ENCODE peak calls at places on chromosomes 7 and 10, in ten cellular contexts. A is cardiac muscle cell, E is tibial nerve, X is heart left ventricle, Z is IMR-90, T is RWPE1, U is PC-3, L is foreskin keratinocyte, P is left ventricle myocardium inferior, V is thoracic aorta. B is an unnamed sample.

GRCh38 chr10:35300063-35300699 is 36.1 kb upstream of the CCNY start:
- DNase-seq in A (no peak), E (peak), U (peak), L (peak), X (peak), Z (peak), V (peak), P (peak), T (peak), B (peak)

GRCh38 chr10:26483554-26483953 is 45.4 kb downstream of the APBB1IP start:
- DNase-seq in V (no peak), L (no peak), U (peak), E (no peak), T (no peak), A (no peak), X (no peak), Z (no peak), P (no peak), B (no peak)

GRCh38 chr7:41570766-41571165 is 132.1 kb downstream of the INHBA start:
- DNase-seq in L (no peak), E (no peak), X (no peak), U (no peak), T (no peak), Z (no peak), P (no peak), V (no peak), A (no peak), B (no peak)

GRCh38 chr7:29884399-29885272 is 78.3 kb downstream of the WIPF3 start:
- DNase-seq in X (no peak), T (peak), L (no peak), U (peak), A (no peak), P (no peak), E (no peak), Z (no peak), V (no peak), B (no peak)

GRCh38 chr10:20971901-20972300 is 74.8 kb upstream of the NEBL start:
- DNase-seq in P (no peak), U (no peak), V (no peak), A (no peak), T (no peak), E (no peak), Z (no peak), L (no peak), X (no peak), B (no peak)

GRCh38 chr10:112006407-112006806 is 177.2 kb downstream of the GPAM start:
- DNase-seq in T (no peak), A (no peak), Z (no peak), P (no peak), L (no peak), E (no peak), X (no peak), U (no peak), V (no peak), B (no peak)

GRCh38 chr7:131591674-131592328 is 35.4 kb upstream of the PODXL start:
- DNase-seq in U (no peak), X (no peak), A (peak), E (no peak), V (no peak), P (no peak), L (no peak), Z (no peak), T (no peak), B (no peak)

GRCh38 chr7:27178366-27178765 is 4.2 kb upstream of the HOXA10 start:
- DNase-seq in A (no peak), P (no peak), V (no peak), T (no peak), E (no peak), L (no peak), X (no peak), U (no peak), Z (no peak), B (no peak)

GRCh38 chr7:40147371-40148246 is 12.8 kb downstream of the SUGCT start:
- DNase-seq in X (no peak), A (no peak), Z (no peak), L (no peak), V (no peak), U (no peak), P (no peak), T (no peak), E (no peak), B (no peak)

DNA sequence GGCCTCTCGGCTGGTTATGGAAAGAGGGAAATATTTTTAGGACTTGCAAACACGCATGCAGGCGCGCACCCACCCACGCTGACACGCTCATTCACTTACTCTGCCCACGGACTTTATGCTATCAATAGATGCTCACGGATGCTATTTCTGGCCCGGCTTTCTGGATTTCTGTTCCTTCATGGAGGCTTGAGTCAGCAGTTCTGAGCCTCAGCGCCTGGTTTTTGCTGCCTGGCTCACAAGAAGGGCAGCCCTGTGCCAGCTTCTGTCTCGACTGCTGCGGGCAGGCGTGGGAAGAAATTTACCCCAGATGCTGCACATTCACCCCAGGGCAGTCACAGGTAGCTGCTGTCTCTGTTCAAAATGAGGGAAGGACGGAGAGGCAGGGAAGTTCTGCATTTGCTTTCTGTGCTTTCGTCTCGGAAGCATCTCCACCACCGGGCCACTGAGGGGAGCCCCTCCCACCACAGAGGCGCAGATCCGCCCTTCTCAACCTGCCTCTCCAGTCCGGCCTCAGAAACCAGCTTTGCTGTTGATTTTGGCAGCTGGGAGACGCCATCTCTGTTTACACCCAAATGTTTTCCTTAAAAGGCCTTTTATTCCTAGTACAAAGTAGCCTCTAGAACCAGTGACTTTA is 116.2 kb upstream of the BTBD16 start:
- DNase-seq in E (peak), L (no peak), A (peak), X (peak), U (no peak), P (no peak), T (no peak), Z (peak), V (peak), B (no peak)
- H3K27ac ChIP-seq in E (peak), L (no peak), A (peak), X (peak), U (no peak), P (peak), T (peak), Z (peak), V (peak), B (no peak)

GRCh38 chr10:3098689-3099088 is 31.3 kb downstream of the PFKP start:
- DNase-seq in L (no peak), A (no peak), E (no peak), Z (no peak), X (peak), P (no peak), T (no peak), V (no peak), U (no peak), B (no peak)

GRCh38 chr10:3095373-3096139 is 28.2 kb downstream of the PFKP start:
- DNase-seq in T (peak), V (peak), U (peak), X (no peak), E (peak), A (no peak), L (peak), Z (peak), P (no peak), B (peak)

GRCh38 chr10:3099291-3100092 is 32.1 kb downstream of the PFKP start:
- DNase-seq in X (no peak), E (no peak), P (no peak), T (peak), U (no peak), Z (peak), L (peak), A (no peak), V (no peak), B (no peak)

GRCh38 chr10:3096149-3096548 is 28.8 kb downstream of the PFKP start:
- DNase-seq in V (no peak), P (no peak), U (peak), A (no peak), X (no peak), L (no peak), E (no peak), T (no peak), Z (no peak), B (no peak)

DNA sequence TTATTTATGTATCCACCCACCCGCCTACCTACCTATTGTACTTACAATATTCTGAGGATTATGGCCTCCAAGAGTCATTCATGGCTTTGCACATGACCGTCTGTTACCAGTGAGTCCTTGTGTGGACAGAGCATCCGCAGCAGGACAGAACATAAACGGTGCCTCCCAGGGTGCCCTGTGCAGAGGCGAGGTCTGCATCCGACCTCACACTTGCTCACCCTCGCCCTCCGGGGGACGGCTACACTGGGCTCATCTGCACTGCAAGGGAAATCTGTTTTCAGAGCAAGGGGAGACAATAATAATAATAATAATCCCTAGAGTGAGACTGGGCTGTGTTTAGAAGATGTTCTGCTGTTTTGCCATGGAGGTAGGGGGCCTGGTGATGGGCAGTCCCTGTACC is 29.8 kb downstream of the PFKP start:
- DNase-seq in T (no peak), V (no peak), A (no peak), L (no peak), U (no peak), Z (no peak), E (no peak), X (no peak), P (no peak), B (no peak)
- H3K27ac ChIP-seq in T (peak), V (peak), A (peak), L (no peak), U (peak), Z (peak), E (no peak), X (no peak), P (no peak), B (peak)

DNA sequence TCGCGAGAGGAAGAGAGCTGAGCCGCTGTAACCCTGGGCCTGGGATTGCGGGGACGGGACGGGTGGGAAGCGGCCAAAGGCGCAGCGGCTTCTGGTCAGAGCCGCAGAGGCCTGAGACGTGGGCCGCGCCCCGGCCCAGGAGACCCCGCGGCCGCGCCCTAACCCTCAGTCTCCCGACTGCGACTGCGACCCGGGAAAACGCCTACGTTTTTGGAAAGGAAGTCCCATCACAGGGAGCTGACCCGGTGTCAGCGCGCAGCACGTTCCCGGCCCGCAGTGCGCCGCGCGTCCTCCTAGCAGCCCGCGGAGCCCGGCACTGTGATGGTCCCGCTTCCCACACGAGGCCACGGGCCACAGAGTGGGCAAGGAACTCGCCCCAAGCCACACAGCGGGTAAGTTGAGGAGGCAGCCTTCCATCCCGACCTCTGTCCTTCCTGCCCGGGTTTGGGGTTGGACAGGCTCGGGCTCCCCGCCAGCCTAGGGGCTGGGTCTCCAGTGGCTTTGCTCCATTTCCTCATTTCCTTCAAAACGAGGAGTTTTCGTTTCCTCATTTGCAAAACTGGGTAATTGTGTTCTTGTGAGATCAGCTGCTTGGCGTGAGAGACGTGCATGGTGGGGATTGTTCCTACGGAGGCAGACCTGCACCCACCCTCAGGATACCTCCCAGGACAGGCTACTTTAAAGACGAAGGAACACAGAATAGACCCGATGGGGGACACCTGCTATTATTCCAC is 1.2 kb downstream of the GPNMB start:
- DNase-seq in T (no peak), L (no peak), E (peak), X (peak), P (peak), A (no peak), U (no peak), Z (no peak), V (no peak), B (no peak)
- H3K27ac ChIP-seq in T (no peak), L (peak), E (peak), X (peak), P (peak), A (no peak), U (no peak), Z (no peak), V (peak), B (no peak)

GRCh38 chr10:60916025-60916424 is 28.0 kb downstream of the RHOBTB1 start:
- DNase-seq in U (peak), Z (no peak), P (no peak), T (no peak), E (no peak), A (no peak), V (no peak), X (no peak), L (no peak), B (no peak)
- H3K27ac ChIP-seq in U (no peak), Z (no peak), P (no peak), T (no peak), E (no peak), A (no peak), V (no peak), X (no peak), L (no peak), B (no peak)

GRCh38 chr7:107949443-107949935 is 53.5 kb downstream of the LAMB1 start:
- DNase-seq in Z (no peak), V (no peak), P (no peak), T (no peak), L (no peak), A (no peak), U (no peak), X (no peak), E (no peak), B (no peak)
- H3K27ac ChIP-seq in Z (peak), V (peak), P (peak), T (peak), L (no peak), A (no peak), U (peak), X (no peak), E (peak), B (peak)

B was measured in epithelial cell of prostate.